ENCODE peak calls at places on chromosomes 12 and 14, in seven cellular contexts. B, K, N, T, V, G and F are unnamed samples.

GRCh38 chr12:87320724-87321123 is 708.5 kb downstream of the C12orf50 start:
- DNase-seq in B (peak), K (no peak), N (no peak), T (no peak), V (no peak), G (no peak), F (no peak)

GRCh38 chr12:54588110-54588831 is at the start of gene PPP1R1A:
- DNase-seq in B (peak), K (no peak), N (peak), T (no peak), V (peak), G (peak), F (no peak)

GRCh38 chr12:31369712-31370521 is 44.0 kb upstream of the SINHCAF start:
- DNase-seq in B (peak), K (no peak), N (peak), T (no peak), V (peak), G (peak), F (no peak)

GRCh38 chr14:78319411-78319810 is 149.2 kb downstream of the NRXN3 start:
- DNase-seq in B (no peak), K (no peak), N (no peak), T (no peak), V (no peak), G (no peak), F (no peak)

GRCh38 chr14:20580242-20580641 is 7.6 kb downstream of the RNASE11 start:
- DNase-seq in B (no peak), K (no peak), N (no peak), T (no peak), V (no peak), G (no peak), F (no peak)

GRCh38 chr12:6961695-6962284 is 8.7 kb downstream of the PHB2 start:
- DNase-seq in B (peak), K (peak), N (peak), T (peak), V (peak), G (peak), F (peak)

GRCh38 chr14:33307691-33308369 is 369.2 kb downstream of the NPAS3 start:
- DNase-seq in B (peak), K (peak), N (peak), T (no peak), V (peak), G (no peak), F (no peak)

GRCh38 chr12:64184216-64184615 is 37.9 kb downstream of the KICS2 start:
- DNase-seq in B (no peak), K (no peak), N (no peak), T (no peak), V (no peak), G (no peak), F (no peak)

GRCh38 chr14:47269788-47270492 is 405.5 kb downstream of the MDGA2 start:
- DNase-seq in B (peak), K (no peak), N (no peak), T (no peak), V (no peak), G (no peak), F (no peak)

GRCh38 chr14:102795060-102795925 is 18.0 kb downstream of the TRAF3 start:
- DNase-seq in B (peak), K (peak), N (peak), T (no peak), V (no peak), G (peak), F (no peak)

GRCh38 chr12:10331642-10332239 is 24.1 kb downstream of the KLRD1 start:
- DNase-seq in B (peak), K (peak), N (peak), T (peak), V (peak), G (peak), F (peak)

GRCh38 chr12:115979351-115979750 is 298.1 kb downstream of the MED13L start:
- DNase-seq in B (peak), K (no peak), N (no peak), T (no peak), V (no peak), G (no peak), F (no peak)

GRCh38 chr12:65539062-65539461 is 260.6 kb downstream of the MSRB3 start:
- DNase-seq in B (no peak), K (no peak), N (no peak), T (no peak), V (no peak), G (no peak), F (no peak)

GRCh38 chr12:12882288-12882687 is 9.1 kb upstream of the GPRC5A start:
- DNase-seq in B (no peak), K (no peak), N (no peak), T (no peak), V (no peak), G (no peak), F (no peak)

GRCh38 chr12:12550277-12550676 is 12.4 kb downstream of the DUSP16 start:
- DNase-seq in B (no peak), K (no peak), N (no peak), T (no peak), V (no peak), G (no peak), F (no peak)

GRCh38 chr14:105839425-105840265 is 313.3 kb downstream of the TMEM121 start:
- DNase-seq in B (no peak), K (no peak), N (no peak), T (no peak), V (no peak), G (no peak), F (no peak)

GRCh38 chr14:93047661-93048060 is 68.1 kb downstream of the ITPK1 start:
- DNase-seq in B (no peak), K (no peak), N (no peak), T (no peak), V (no peak), G (no peak), F (no peak)

GRCh38 chr12:113259499-113259953 is 38.3 kb downstream of the TPCN1 start:
- DNase-seq in B (peak), K (no peak), N (no peak), T (no peak), V (peak), G (peak), F (no peak)

GRCh38 chr12:89347325-89347829 is 4.9 kb downstream of the DUSP6 start:
- DNase-seq in B (no peak), K (no peak), N (no peak), T (no peak), V (no peak), G (no peak), F (no peak)

GRCh38 chr12:78007173-78007572 is 176.5 kb downstream of the NAV3 start:
- DNase-seq in B (no peak), K (no peak), N (no peak), T (no peak), V (no peak), G (no peak), F (no peak)

GRCh38 chr14:91354221-91354916 is 63.3 kb downstream of the CCDC88C start:
- DNase-seq in B (peak), K (no peak), N (no peak), T (no peak), V (no peak), G (no peak), F (peak)

GRCh38 chr12:104458645-104459555 is 2.2 kb downstream of the CHST11 start:
- DNase-seq in B (peak), K (no peak), N (peak), T (no peak), V (peak), G (peak), F (peak)

GRCh38 chr12:76010732-76011458 is 20.7 kb downstream of the PHLDA1 start:
- DNase-seq in B (peak), K (no peak), N (peak), T (no peak), V (peak), G (peak), F (no peak)

GRCh38 chr12:7042847-7043246 is 17.7 kb upstream of the C1S start:
- DNase-seq in B (peak), K (peak), N (peak), T (peak), V (peak), G (peak), F (no peak)

GRCh38 chr14:89644641-89645040 is 227.6 kb upstream of the FOXN3 start:
- DNase-seq in B (no peak), K (no peak), N (no peak), T (no peak), V (no peak), G (no peak), F (no peak)

GRCh38 chr12:94287245-94287628 is 138.9 kb downstream of the PLXNC1 start:
- DNase-seq in B (no peak), K (no peak), N (no peak), T (no peak), V (no peak), G (no peak), F (no peak)

GRCh38 chr12:100553851-100554404 is 19.6 kb upstream of the GAS2L3 start:
- DNase-seq in B (peak), K (no peak), N (peak), T (no peak), V (peak), G (peak), F (peak)

GRCh38 chr12:69431604-69432222 is 38.5 kb upstream of the FRS2 start:
- DNase-seq in B (no peak), K (no peak), N (no peak), T (no peak), V (no peak), G (no peak), F (no peak)

GRCh38 chr14:74238974-74239847 is at the start of gene VSX2:
- DNase-seq in B (no peak), K (no peak), N (peak), T (no peak), V (peak), G (no peak), F (no peak)

GRCh38 chr14:74239848-74240793 is 872 bp downstream of the VSX2 start:
- DNase-seq in B (peak), K (no peak), N (peak), T (no peak), V (peak), G (no peak), F (no peak)

GRCh38 chr14:74242055-74243042 is 3.1 kb downstream of the VSX2 start:
- DNase-seq in B (no peak), K (no peak), N (peak), T (no peak), V (peak), G (no peak), F (no peak)

GRCh38 chr14:74241611-74242005 is 2.4 kb downstream of the VSX2 start:
- DNase-seq in B (no peak), K (no peak), N (no peak), T (no peak), V (no peak), G (no peak), F (no peak)

DNA sequence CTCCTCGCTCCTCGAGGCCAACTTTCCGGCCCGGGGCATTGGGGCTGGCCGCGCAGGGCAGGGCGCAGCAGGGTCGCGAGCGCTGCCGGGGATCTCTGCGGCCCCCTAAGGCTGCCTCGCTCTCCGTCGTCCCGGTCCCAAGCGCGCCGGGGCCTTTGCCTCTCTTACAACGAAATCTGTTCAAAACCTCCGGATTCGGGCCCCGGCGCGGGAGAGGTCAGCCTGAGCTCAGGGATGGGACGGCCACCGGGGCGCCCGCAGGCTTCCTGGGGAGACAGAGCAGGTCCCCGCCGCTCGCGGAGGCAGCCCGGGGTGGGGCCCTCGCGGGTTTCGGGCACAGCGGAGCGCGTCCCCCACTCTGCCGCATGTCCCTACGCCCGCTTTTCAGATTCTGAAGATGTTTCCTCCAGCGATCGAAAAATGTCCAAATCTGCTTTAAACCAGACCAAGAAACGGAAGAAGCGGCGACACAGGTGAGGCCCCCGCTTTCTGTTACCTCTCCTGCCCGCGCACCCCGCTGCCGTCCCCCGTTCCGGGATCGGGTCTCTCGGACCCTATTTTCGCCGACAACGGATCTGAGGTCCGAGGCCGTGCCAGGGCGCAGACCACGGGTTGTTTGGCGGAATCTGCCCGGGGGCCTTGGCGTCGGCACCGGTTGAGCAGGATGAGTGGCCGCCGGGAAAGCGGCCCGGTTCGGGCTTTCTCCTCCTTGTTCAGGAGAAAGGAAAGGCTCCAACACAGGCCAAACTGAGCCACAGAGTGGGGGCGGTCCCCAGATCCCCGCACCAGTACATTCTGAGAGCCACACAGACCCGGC is 1.8 kb downstream of the VSX2 start:
- DNase-seq in B (peak), K (no peak), N (peak), T (no peak), V (peak), G (no peak), F (no peak)
- TF ChIP-seq EZH2 in B (no peak), K (peak), N (peak), T (no peak), V (peak), G (peak), F (no peak)

GRCh38 chr12:53344487-53344823 is 8.3 kb upstream of the SP7 start:
- DNase-seq in B (no peak), K (no peak), N (no peak), T (no peak), V (no peak), G (no peak), F (no peak)

GRCh38 chr12:53345486-53346195 is 9.5 kb upstream of the SP7 start:
- DNase-seq in B (peak), K (no peak), N (no peak), T (no peak), V (peak), G (no peak), F (no peak)

GRCh38 chr12:53343449-53343848 is 7.3 kb upstream of the SP7 start:
- DNase-seq in B (no peak), K (no peak), N (no peak), T (no peak), V (no peak), G (no peak), F (no peak)

GRCh38 chr12:53344824-53345485 is 8.8 kb upstream of the SP7 start:
- DNase-seq in B (peak), K (peak), N (peak), T (no peak), V (peak), G (peak), F (peak)

DNA sequence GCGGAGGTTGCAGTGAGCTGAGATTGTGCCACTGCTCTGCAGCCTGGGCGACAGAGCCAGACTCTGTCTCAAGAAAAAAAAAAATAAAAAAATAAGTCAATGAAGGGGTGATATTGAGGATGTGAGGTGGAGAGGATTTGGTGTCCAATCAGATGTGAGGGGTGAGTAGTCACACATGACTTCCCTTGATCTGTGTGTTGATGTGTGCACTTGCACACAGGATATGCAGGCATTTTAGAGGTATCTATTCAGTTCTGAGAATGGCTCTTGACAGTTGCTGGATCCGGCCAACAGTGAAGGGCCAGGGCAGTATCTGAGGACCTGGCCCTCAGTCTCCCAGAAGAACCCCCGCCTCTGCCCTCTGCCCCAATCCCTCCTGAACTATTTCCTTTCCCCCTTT is 7.8 kb upstream of the SP7 start:
- DNase-seq in B (no peak), K (no peak), N (no peak), T (no peak), V (no peak), G (no peak), F (no peak)
- H3K4me2 ChIP-seq in B (no peak), K (peak), N (peak), T (peak), V (peak), G (peak), F (peak)

DNA sequence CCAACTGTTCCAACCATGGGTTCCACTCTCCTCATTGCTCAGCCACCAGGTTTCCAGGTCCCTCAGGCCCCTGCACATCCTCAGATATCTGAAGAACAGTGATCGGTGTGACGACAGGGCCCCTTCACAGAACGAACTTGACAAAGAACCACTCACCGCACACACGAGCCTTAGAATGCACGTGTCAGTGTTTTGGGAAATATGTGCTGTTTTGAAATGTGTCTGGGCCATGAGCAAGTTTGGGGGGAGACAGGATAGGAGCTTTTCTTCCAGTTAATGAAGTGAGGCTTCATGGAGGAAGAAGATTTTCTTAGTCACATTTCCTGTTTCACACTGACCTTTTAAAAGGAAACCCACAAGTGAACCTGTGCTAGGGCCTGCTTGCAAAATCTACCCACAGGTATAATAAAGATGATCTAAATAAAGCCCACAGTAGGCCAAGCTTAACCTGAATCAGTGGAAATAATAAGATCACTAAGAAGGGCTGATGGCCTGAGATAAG is 58.6 kb downstream of the ZFP36L1 start:
- DNase-seq in B (no peak), K (no peak), N (no peak), T (no peak), V (no peak), G (no peak), F (peak)
- TF ChIP-seq EZH2phosphoT487 in B (no peak), K (no peak), N (no peak), T (no peak), V (no peak), G (no peak), F (no peak)

GRCh38 chr14:94775082-94775874 is 5.4 kb upstream of the GSC start:
- DNase-seq in B (no peak), K (no peak), N (peak), T (no peak), V (peak), G (no peak), F (no peak)

GRCh38 chr14:94773017-94773681 is 3.2 kb upstream of the GSC start:
- DNase-seq in B (no peak), K (no peak), N (peak), T (no peak), V (peak), G (peak), F (no peak)

GRCh38 chr14:94775875-94776217 is 5.9 kb upstream of the GSC start:
- DNase-seq in B (peak), K (no peak), N (no peak), T (no peak), V (no peak), G (no peak), F (no peak)

GRCh38 chr14:94771906-94772468 is 2.1 kb upstream of the GSC start:
- DNase-seq in B (no peak), K (no peak), N (peak), T (no peak), V (peak), G (no peak), F (no peak)

GRCh38 chr14:94773682-94774211 is 3.8 kb upstream of the GSC start:
- DNase-seq in B (no peak), K (no peak), N (peak), T (no peak), V (peak), G (no peak), F (no peak)
- TF ChIP-seq EZH2 in B (peak), K (no peak), N (peak), T (no peak), V (peak), G (peak), F (no peak)

DNA sequence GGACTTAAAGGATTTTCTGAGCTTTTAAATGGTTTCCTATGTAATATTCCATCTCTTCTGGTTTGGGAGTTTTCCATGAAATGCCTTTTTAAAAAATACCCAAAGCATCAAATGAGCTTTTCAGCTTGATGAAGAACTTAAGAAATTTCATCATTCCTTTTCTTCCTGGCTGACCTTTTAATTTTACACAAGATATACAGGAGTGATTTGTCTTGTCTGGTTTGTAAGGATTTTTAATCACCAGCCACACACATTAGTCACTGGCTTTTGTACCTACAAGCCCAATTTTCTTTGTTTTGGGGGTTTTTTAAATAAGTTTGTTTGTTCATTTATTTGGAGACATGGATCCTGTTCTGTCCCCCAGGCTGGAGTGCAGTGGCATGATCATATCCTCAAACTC is 182.8 kb upstream of the HIF1A start:
- DNase-seq in B (peak), K (peak), N (no peak), T (no peak), V (no peak), G (no peak), F (no peak)
- H3K4me2 ChIP-seq in B (peak), K (peak), N (no peak), T (no peak), V (no peak), G (peak), F (no peak)

GRCh38 chr12:62006076-62006732 is 254.0 kb upstream of the USP15 start:
- DNase-seq in B (peak), K (peak), N (peak), T (peak), V (peak), G (peak), F (peak)
- TF ChIP-seq EZH2phosphoT487 in B (no peak), K (no peak), N (no peak), T (no peak), V (no peak), G (no peak), F (no peak)

GRCh38 chr12:107844312-107844921 is 69.9 kb downstream of the ASCL4 start:
- DNase-seq in B (peak), K (no peak), N (peak), T (no peak), V (peak), G (peak), F (no peak)
- TF ChIP-seq EZH2 in B (no peak), K (no peak), N (peak), T (no peak), V (peak), G (no peak), F (no peak)

GRCh38 chr14:67018720-67019119 is 170.5 kb upstream of the GARIN2 start:
- DNase-seq in B (no peak), K (no peak), N (no peak), T (no peak), V (no peak), G (no peak), F (no peak)
- H3K4me2 ChIP-seq in B (no peak), K (no peak), N (no peak), T (no peak), V (no peak), G (no peak), F (peak)

DNA sequence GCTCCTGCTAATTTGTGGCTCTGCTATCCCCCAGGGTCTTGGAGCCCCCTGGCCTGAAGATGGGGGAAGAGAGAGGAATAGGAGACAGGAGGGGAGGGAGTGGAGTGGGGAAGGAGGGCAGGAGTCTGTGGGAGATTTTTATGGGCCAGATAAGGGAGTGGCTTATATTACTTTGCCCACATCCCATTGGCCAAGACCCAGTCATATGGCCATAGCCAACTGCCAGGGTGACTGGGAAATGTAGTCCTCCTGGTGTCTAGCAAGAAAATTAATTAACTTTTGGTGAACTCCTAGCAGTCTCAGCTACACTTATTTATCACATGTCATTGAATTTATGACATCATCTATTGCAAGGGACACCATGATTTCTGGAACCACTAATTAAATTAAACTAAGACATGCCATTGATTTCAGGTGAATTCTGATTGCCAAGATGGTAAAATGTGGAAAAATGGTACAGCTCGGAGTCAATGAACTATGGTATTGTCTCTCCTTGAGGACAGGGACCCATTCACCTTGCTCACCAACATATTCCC is 50.3 kb downstream of the ESRRB start:
- DNase-seq in B (no peak), K (peak), N (no peak), T (peak), V (no peak), G (no peak), F (no peak)
- TF ChIP-seq EZH2phosphoT487 in B (no peak), K (no peak), N (no peak), T (no peak), V (no peak), G (no peak), F (no peak)